ENCODE peak calls at places on chromosomes 2 and 18, in five cellular contexts. G is osteocyte, C is WTC11, E is NCI-H187 treated with DMSO at 0.1 percent for 48 hours, K is GM20000. S is an unnamed sample.

GRCh38 chr2:44793322-44793870 is 148.1 kb upstream of the SIX3 start:
- DNase-seq in G (no peak), C (peak), E (no peak), K (no peak), S (no peak)

GRCh38 chr2:631741-632140 is 45.5 kb downstream of the TMEM18 start:
- DNase-seq in G (no peak), C (no peak), E (no peak), K (no peak), S (no peak)

GRCh38 chr2:23988371-23988770 is 21.5 kb upstream of the MFSD2B start:
- DNase-seq in G (no peak), C (no peak), E (no peak), K (no peak), S (no peak)

GRCh38 chr18:57443716-57444115 is 8.5 kb downstream of the ONECUT2 start:
- DNase-seq in G (no peak), C (no peak), E (no peak), K (no peak), S (no peak)

GRCh38 chr2:7792031-7792651 is 874.9 kb downstream of the RNF144A start:
- DNase-seq in G (no peak), C (no peak), E (no peak), K (no peak), S (no peak)

GRCh38 chr2:225930687-225931086 is 531.2 kb downstream of the NYAP2 start:
- DNase-seq in G (no peak), C (no peak), E (no peak), K (no peak), S (no peak)

GRCh38 chr18:9043581-9043980 is 58.9 kb upstream of the NDUFV2 start:
- DNase-seq in G (no peak), C (no peak), E (no peak), K (no peak), S (no peak)

GRCh38 chr2:45771251-45771650 is 119.8 kb downstream of the PRKCE start:
- DNase-seq in G (no peak), C (peak), E (no peak), K (no peak), S (peak)

GRCh38 chr2:172427990-172428840 is 829 bp downstream of the ITGA6 start:
- DNase-seq in G (no peak), C (peak), E (no peak), K (no peak), S (peak)

GRCh38 chr2:39550701-39551285 is 113.7 kb upstream of the MAP4K3 start:
- DNase-seq in G (no peak), C (no peak), E (no peak), K (no peak), S (no peak)

GRCh38 chr18:46563317-46563716 is 93.7 kb downstream of the LOXHD1 start:
- DNase-seq in G (peak), C (peak), E (no peak), K (no peak), S (no peak)

GRCh38 chr2:217824223-217824622 is 178.6 kb downstream of the TNS1 start:
- DNase-seq in G (no peak), C (no peak), E (no peak), K (no peak), S (peak)

GRCh38 chr18:14221689-14222088 is 89.5 kb upstream of the ZNF519 start:
- DNase-seq in G (no peak), C (no peak), E (no peak), K (peak), S (no peak)

GRCh38 chr2:658426-658825 is 18.8 kb downstream of the TMEM18 start:
- DNase-seq in G (no peak), C (no peak), E (no peak), K (no peak), S (no peak)

GRCh38 chr2:179613701-179614100 is 247.7 kb downstream of the ZNF385B start:
- DNase-seq in G (no peak), C (no peak), E (no peak), K (no peak), S (no peak)